ENCODE peak calls at places on chromosomes 11 and 22, in ten cellular contexts. One of them, this sample, is unnamed. For H3K36me3, the result is how much of the 10 kb centered on the place peaks cover.

GRCh38 chr22:38110863-38111852 is 674 bp upstream of the BAIAP2L2 start:
- DNase-seq in osteoblast: peak
- DNase-seq in uterus: no peak
- DNase-seq in colonic mucosa: peak
- DNase-seq in DND-41: no peak
- DNase-seq in stomach: peak
- DNase-seq in IMR-90: no peak
- DNase-seq in cardiac muscle cell: no peak
- DNase-seq in PC-3: no peak
- DNase-seq in upper lobe of right lung: no peak
- DNase-seq in this sample: no peak

GRCh38 chr11:68253682-68254081 is 18.1 kb downstream of the C11orf24 start:
- DNase-seq in osteoblast: no peak
- DNase-seq in uterus: no peak
- DNase-seq in colonic mucosa: no peak
- DNase-seq in DND-41: no peak
- DNase-seq in stomach: no peak
- DNase-seq in IMR-90: no peak
- DNase-seq in cardiac muscle cell: no peak
- DNase-seq in PC-3: no peak
- DNase-seq in upper lobe of right lung: no peak
- DNase-seq in this sample: no peak

GRCh38 chr11:7630002-7630401 is 43.3 kb downstream of the CYB5R2 start:
- DNase-seq in osteoblast: no peak
- DNase-seq in uterus: no peak
- DNase-seq in colonic mucosa: no peak
- DNase-seq in DND-41: no peak
- DNase-seq in stomach: peak
- DNase-seq in IMR-90: no peak
- DNase-seq in cardiac muscle cell: no peak
- DNase-seq in PC-3: peak
- DNase-seq in upper lobe of right lung: no peak
- DNase-seq in this sample: no peak

GRCh38 chr11:111044751-111045407 is 200.6 kb upstream of the POU2AF2 start:
- DNase-seq in osteoblast: no peak
- DNase-seq in uterus: no peak
- DNase-seq in colonic mucosa: no peak
- DNase-seq in DND-41: no peak
- DNase-seq in stomach: no peak
- DNase-seq in IMR-90: no peak
- DNase-seq in cardiac muscle cell: no peak
- DNase-seq in PC-3: no peak
- DNase-seq in upper lobe of right lung: no peak
- DNase-seq in this sample: no peak

GRCh38 chr11:22922672-22923071 is 62.4 kb upstream of the CCDC179 start:
- DNase-seq in osteoblast: no peak
- DNase-seq in uterus: no peak
- DNase-seq in colonic mucosa: no peak
- DNase-seq in DND-41: no peak
- DNase-seq in stomach: no peak
- DNase-seq in IMR-90: no peak
- DNase-seq in cardiac muscle cell: no peak
- DNase-seq in PC-3: no peak
- DNase-seq in upper lobe of right lung: no peak
- DNase-seq in this sample: no peak

GRCh38 chr11:85316967-85317366 is 310.2 kb downstream of the DLG2 start:
- DNase-seq in osteoblast: no peak
- DNase-seq in uterus: no peak
- DNase-seq in colonic mucosa: no peak
- DNase-seq in DND-41: no peak
- DNase-seq in stomach: no peak
- DNase-seq in IMR-90: no peak
- DNase-seq in cardiac muscle cell: no peak
- DNase-seq in PC-3: no peak
- DNase-seq in upper lobe of right lung: no peak
- DNase-seq in this sample: no peak

GRCh38 chr22:48837341-48837935 is 990.2 kb downstream of the BRD1 start:
- DNase-seq in osteoblast: no peak
- DNase-seq in uterus: no peak
- DNase-seq in colonic mucosa: no peak
- DNase-seq in DND-41: no peak
- DNase-seq in stomach: no peak
- DNase-seq in IMR-90: no peak
- DNase-seq in cardiac muscle cell: no peak
- DNase-seq in PC-3: peak
- DNase-seq in upper lobe of right lung: peak
- DNase-seq in this sample: no peak

GRCh38 chr11:75635009-75635909 is 33.6 kb downstream of the MAP6 start:
- DNase-seq in osteoblast: no peak
- DNase-seq in uterus: peak
- DNase-seq in colonic mucosa: peak
- DNase-seq in DND-41: no peak
- DNase-seq in stomach: no peak
- DNase-seq in IMR-90: peak
- DNase-seq in cardiac muscle cell: peak
- DNase-seq in PC-3: no peak
- DNase-seq in upper lobe of right lung: no peak
- DNase-seq in this sample: no peak

GRCh38 chr22:29700949-29701927 is 18.6 kb upstream of the CABP7 start:
- DNase-seq in osteoblast: peak
- DNase-seq in uterus: no peak
- DNase-seq in colonic mucosa: peak
- DNase-seq in DND-41: no peak
- DNase-seq in stomach: no peak
- DNase-seq in IMR-90: peak
- DNase-seq in cardiac muscle cell: peak
- DNase-seq in PC-3: peak
- DNase-seq in upper lobe of right lung: no peak
- DNase-seq in this sample: no peak

GRCh38 chr11:118928870-118929495 is 3.3 kb upstream of the BCL9L start:
- DNase-seq in osteoblast: peak
- DNase-seq in uterus: peak
- DNase-seq in colonic mucosa: peak
- DNase-seq in DND-41: peak
- DNase-seq in stomach: no peak
- DNase-seq in IMR-90: peak
- DNase-seq in cardiac muscle cell: peak
- DNase-seq in PC-3: peak
- DNase-seq in upper lobe of right lung: peak
- DNase-seq in this sample: no peak

GRCh38 chr22:40485813-40486610 is 115.6 kb downstream of the SGSM3 start:
- DNase-seq in osteoblast: peak
- DNase-seq in uterus: no peak
- DNase-seq in colonic mucosa: no peak
- DNase-seq in DND-41: no peak
- DNase-seq in stomach: no peak
- DNase-seq in IMR-90: peak
- DNase-seq in cardiac muscle cell: peak
- DNase-seq in PC-3: no peak
- DNase-seq in upper lobe of right lung: no peak
- DNase-seq in this sample: no peak

GRCh38 chr11:130002352-130002845 is at the start of gene PRDM10:
- DNase-seq in osteoblast: peak
- DNase-seq in uterus: peak
- DNase-seq in colonic mucosa: peak
- DNase-seq in DND-41: peak
- DNase-seq in stomach: peak
- DNase-seq in IMR-90: peak
- DNase-seq in cardiac muscle cell: peak
- DNase-seq in PC-3: peak
- DNase-seq in upper lobe of right lung: peak
- DNase-seq in this sample: peak

GRCh38 chr11:1085440-1086170 is 10.9 kb downstream of the MUC2 start:
- DNase-seq in osteoblast: peak
- DNase-seq in uterus: no peak
- DNase-seq in colonic mucosa: no peak
- DNase-seq in DND-41: no peak
- DNase-seq in stomach: no peak
- DNase-seq in IMR-90: no peak
- DNase-seq in cardiac muscle cell: no peak
- DNase-seq in PC-3: no peak
- DNase-seq in upper lobe of right lung: peak
- DNase-seq in this sample: no peak

GRCh38 chr11:42947405-42947804 is 364.4 kb upstream of the API5 start:
- DNase-seq in osteoblast: no peak
- DNase-seq in uterus: no peak
- DNase-seq in colonic mucosa: no peak
- DNase-seq in DND-41: no peak
- DNase-seq in stomach: no peak
- DNase-seq in IMR-90: no peak
- DNase-seq in cardiac muscle cell: no peak
- DNase-seq in PC-3: no peak
- DNase-seq in upper lobe of right lung: no peak
- DNase-seq in this sample: no peak

DNA sequence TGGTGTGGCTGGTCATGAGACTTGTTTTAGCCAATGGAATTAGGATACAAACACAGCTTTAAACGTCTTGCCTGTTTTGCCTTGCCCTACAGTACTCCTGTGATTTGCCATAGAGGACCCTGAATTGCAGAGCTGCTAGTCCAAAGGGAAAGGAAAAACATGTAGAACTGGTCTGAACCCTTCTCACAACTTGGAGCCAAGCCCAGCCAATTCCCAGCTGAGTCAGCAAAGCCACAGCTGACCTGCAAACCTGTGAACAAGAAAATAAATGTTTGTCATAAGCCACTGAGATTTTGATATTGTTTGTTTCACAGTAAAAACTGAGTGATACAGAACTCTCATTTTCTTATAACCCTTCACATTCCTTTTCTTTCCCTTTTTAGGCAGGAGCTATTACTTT is 360.5 kb upstream of the API5 start:
- DNase-seq in osteoblast: no peak
- DNase-seq in uterus: no peak
- DNase-seq in colonic mucosa: no peak
- DNase-seq in DND-41: no peak
- DNase-seq in stomach: peak
- DNase-seq in IMR-90: no peak
- DNase-seq in cardiac muscle cell: no peak
- DNase-seq in PC-3: peak
- DNase-seq in upper lobe of right lung: no peak
- DNase-seq in this sample: no peak
- TF ChIP-seq CTCF in osteoblast: no peak
- TF ChIP-seq CTCF in uterus: no peak
- TF ChIP-seq CTCF in colonic mucosa: no peak
- TF ChIP-seq CTCF in DND-41: no peak
- TF ChIP-seq CTCF in stomach: no peak
- TF ChIP-seq CTCF in IMR-90: no peak
- TF ChIP-seq CTCF in cardiac muscle cell: no peak
- TF ChIP-seq CTCF in PC-3: no peak
- TF ChIP-seq CTCF in upper lobe of right lung: no peak
- TF ChIP-seq CTCF in this sample: no peak

GRCh38 chr11:36097219-36097650 is 153.4 kb downstream of the LDLRAD3 start:
- DNase-seq in osteoblast: no peak
- DNase-seq in uterus: no peak
- DNase-seq in colonic mucosa: no peak
- DNase-seq in DND-41: no peak
- DNase-seq in stomach: no peak
- DNase-seq in IMR-90: no peak
- DNase-seq in cardiac muscle cell: no peak
- DNase-seq in PC-3: peak
- DNase-seq in upper lobe of right lung: no peak
- DNase-seq in this sample: no peak
- H3K36me3 ChIP-seq in osteoblast: under half
- H3K36me3 ChIP-seq in uterus: under half
- H3K36me3 ChIP-seq in colonic mucosa: under half
- H3K36me3 ChIP-seq in DND-41: under half
- H3K36me3 ChIP-seq in stomach: under half
- H3K36me3 ChIP-seq in IMR-90: under half
- H3K36me3 ChIP-seq in cardiac muscle cell: under half
- H3K36me3 ChIP-seq in PC-3: under half
- H3K36me3 ChIP-seq in upper lobe of right lung: under half
- H3K36me3 ChIP-seq in this sample: under half

GRCh38 chr11:128953151-128953550 is 10.5 kb upstream of the TP53AIP1 start:
- DNase-seq in osteoblast: no peak
- DNase-seq in uterus: no peak
- DNase-seq in colonic mucosa: no peak
- DNase-seq in DND-41: no peak
- DNase-seq in stomach: no peak
- DNase-seq in IMR-90: no peak
- DNase-seq in cardiac muscle cell: no peak
- DNase-seq in PC-3: no peak
- DNase-seq in upper lobe of right lung: no peak
- DNase-seq in this sample: no peak

GRCh38 chr11:128957204-128957482 is 14.5 kb upstream of the TP53AIP1 start:
- DNase-seq in osteoblast: no peak
- DNase-seq in uterus: no peak
- DNase-seq in colonic mucosa: no peak
- DNase-seq in DND-41: no peak
- DNase-seq in stomach: no peak
- DNase-seq in IMR-90: no peak
- DNase-seq in cardiac muscle cell: no peak
- DNase-seq in PC-3: no peak
- DNase-seq in upper lobe of right lung: no peak
- DNase-seq in this sample: no peak

GRCh38 chr11:128961645-128962044 is 19.0 kb upstream of the TP53AIP1 start:
- DNase-seq in osteoblast: no peak
- DNase-seq in uterus: no peak
- DNase-seq in colonic mucosa: no peak
- DNase-seq in DND-41: no peak
- DNase-seq in stomach: no peak
- DNase-seq in IMR-90: no peak
- DNase-seq in cardiac muscle cell: no peak
- DNase-seq in PC-3: no peak
- DNase-seq in upper lobe of right lung: no peak
- DNase-seq in this sample: no peak

GRCh38 chr11:128956401-128957203 is 13.9 kb upstream of the TP53AIP1 start:
- DNase-seq in osteoblast: peak
- DNase-seq in uterus: no peak
- DNase-seq in colonic mucosa: peak
- DNase-seq in DND-41: peak
- DNase-seq in stomach: no peak
- DNase-seq in IMR-90: peak
- DNase-seq in cardiac muscle cell: peak
- DNase-seq in PC-3: peak
- DNase-seq in upper lobe of right lung: no peak
- DNase-seq in this sample: no peak
- TF ChIP-seq CTCF in osteoblast: peak
- TF ChIP-seq CTCF in uterus: peak
- TF ChIP-seq CTCF in colonic mucosa: peak
- TF ChIP-seq CTCF in DND-41: peak
- TF ChIP-seq CTCF in stomach: peak
- TF ChIP-seq CTCF in IMR-90: peak
- TF ChIP-seq CTCF in cardiac muscle cell: peak
- TF ChIP-seq CTCF in PC-3: peak
- TF ChIP-seq CTCF in upper lobe of right lung: peak
- TF ChIP-seq CTCF in this sample: peak

DNA sequence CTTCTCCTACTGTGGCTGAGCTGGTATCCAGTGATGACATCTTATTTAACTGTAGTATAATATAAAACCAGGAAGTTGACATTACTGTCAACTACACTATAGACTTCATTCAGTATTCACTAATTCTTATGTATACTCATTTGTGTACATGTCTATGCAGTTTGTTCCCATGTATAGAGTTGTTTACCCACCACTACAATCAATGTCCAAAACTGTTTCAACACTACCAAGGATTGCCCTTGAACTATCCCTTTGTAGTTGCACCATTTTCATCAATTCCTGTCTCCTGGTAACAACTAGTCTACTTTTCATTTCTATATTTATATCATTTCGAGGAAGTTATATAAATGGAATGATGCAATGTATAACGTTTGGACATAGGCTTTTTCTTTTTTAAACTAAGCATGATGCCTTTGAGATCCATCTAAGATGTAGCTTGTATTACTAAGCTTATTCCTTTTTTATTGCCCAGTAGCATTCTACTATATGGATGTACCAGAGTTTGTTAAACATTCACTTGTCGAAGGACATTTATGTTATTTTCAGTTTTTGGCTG is 39.2 kb downstream of the TMEM135 start:
- DNase-seq in osteoblast: no peak
- DNase-seq in uterus: no peak
- DNase-seq in colonic mucosa: no peak
- DNase-seq in DND-41: no peak
- DNase-seq in stomach: no peak
- DNase-seq in IMR-90: no peak
- DNase-seq in cardiac muscle cell: no peak
- DNase-seq in PC-3: no peak
- DNase-seq in upper lobe of right lung: no peak
- DNase-seq in this sample: no peak
- H3K36me3 ChIP-seq in osteoblast: under half
- H3K36me3 ChIP-seq in uterus: under half
- H3K36me3 ChIP-seq in colonic mucosa: under half
- H3K36me3 ChIP-seq in DND-41: under half
- H3K36me3 ChIP-seq in stomach: half or more
- H3K36me3 ChIP-seq in IMR-90: under half
- H3K36me3 ChIP-seq in cardiac muscle cell: under half
- H3K36me3 ChIP-seq in PC-3: under half
- H3K36me3 ChIP-seq in upper lobe of right lung: under half
- H3K36me3 ChIP-seq in this sample: under half

This sample was measured in CD8-positive, alpha-beta T cell.